ENCODE peak calls at places on chromosome 21, in four cellular contexts. Z is neuronal stem cell, K is H1, T is mesenchymal stem cell. L is an unnamed sample.

GRCh38 chr21:22535630-22536029 is 1537.4 kb downstream of the NCAM2 start:
- DNase-seq in T (no peak), Z (no peak), K (no peak), L (no peak)

GRCh38 chr21:29181799-29182470 is 51.5 kb downstream of the MAP3K7CL start:
- DNase-seq in K (no peak), T (peak; percentile 95), Z (no peak), L (no peak)

GRCh38 chr21:27346041-27346448 is 379.2 kb upstream of the ADAMTS5 start:
- DNase-seq in Z (no peak), T (peak; percentile 28), K (no peak), L (no peak)

GRCh38 chr21:38958940-38959685 is 153.4 kb downstream of the ETS2 start:
- DNase-seq in K (no peak), Z (no peak), T (peak; percentile 96), L (no peak)

GRCh38 chr21:26070822-26071425 is 99.6 kb downstream of the APP start:
- DNase-seq in K (no peak), T (peak; percentile 85), Z (no peak), L (no peak)

GRCh38 chr21:15094706-15095105 is 29.9 kb upstream of the NRIP1 start:
- DNase-seq in T (no peak), K (no peak), Z (no peak), L (no peak)

GRCh38 chr21:38249879-38250278 is 6.9 kb upstream of the KCNJ15 start:
- DNase-seq in T (no peak), Z (no peak), K (no peak), L (no peak)

GRCh38 chr21:38424333-38424732 is 73.9 kb downstream of the ERG start:
- DNase-seq in T (no peak), K (no peak), Z (no peak), L (no peak)

GRCh38 chr21:15140321-15141019 is 75.7 kb upstream of the NRIP1 start:
- DNase-seq in K (no peak), T (no peak), Z (no peak), L (no peak)

GRCh38 chr21:46406001-46406400 is 52.7 kb upstream of the DIP2A start:
- DNase-seq in K (no peak), T (no peak), Z (no peak), L (no peak)

GRCh38 chr21:35924714-35925301 is 135.5 kb downstream of the SETD4 start:
- DNase-seq in T (peak; percentile 77), Z (no peak), K (no peak), L (no peak)

GRCh38 chr21:35226302-35226701 is 177.2 kb upstream of the RUNX1 start:
- DNase-seq in Z (no peak), K (no peak), T (peak; percentile 68), L (no peak)

GRCh38 chr21:42426876-42427480 is 23.3 kb downstream of the UBASH3A start:
- DNase-seq in T (no peak), K (no peak), Z (no peak), L (no peak)

GRCh38 chr21:42441963-42442362 is 38.3 kb downstream of the UBASH3A start:
- DNase-seq in Z (no peak), K (no peak), T (no peak), L (no peak)

GRCh38 chr21:38668501-38668900 is 137.2 kb upstream of the ETS2 start:
- DNase-seq in T (no peak), Z (no peak), K (no peak), L (no peak)

GRCh38 chr21:42199488-42200463 is 19.2 kb upstream of the ABCG1 start:
- DNase-seq in K (no peak), Z (no peak), T (peak; percentile 66), L (no peak)

GRCh38 chr21:42056996-42057689 is 14.0 kb upstream of the UMODL1 start:
- DNase-seq in Z (no peak), K (no peak), T (peak; percentile 98), L (no peak)

GRCh38 chr21:37202221-37202805 is 64.8 kb downstream of the VPS26C start:
- DNase-seq in Z (no peak), K (no peak), T (no peak), L (no peak)

GRCh38 chr21:25942145-25942544 is 207.4 kb downstream of the GABPA start:
- DNase-seq in T (no peak), Z (no peak), K (no peak), L (no peak)

GRCh38 chr21:37531402-37532042 is 164.9 kb downstream of the DYRK1A start:
- DNase-seq in K (no peak), T (no peak), Z (no peak), L (no peak)

GRCh38 chr21:35252831-35253230 is 203.7 kb upstream of the RUNX1 start:
- DNase-seq in T (no peak), K (no peak), Z (no peak), L (no peak)

GRCh38 chr21:41777934-41778815 is 11.3 kb upstream of the RIPK4 start:
- DNase-seq in K (peak; percentile 79), Z (peak; percentile 82), T (peak; percentile 75), L (peak; percentile 95)

GRCh38 chr21:38188037-38188436 is 68.8 kb upstream of the KCNJ15 start:
- DNase-seq in T (no peak), Z (no peak), K (no peak), L (no peak)

GRCh38 chr21:31107871-31108270 is 69.6 kb upstream of the KRTAP19-8 start:
- DNase-seq in K (no peak), T (no peak), Z (no peak), L (no peak)

GRCh38 chr21:42348762-42349161 is 2.0 kb downstream of the TFF2 start:
- DNase-seq in Z (no peak), K (no peak), T (no peak), L (no peak)

GRCh38 chr21:26686278-26686677 is 113.2 kb upstream of the CYYR1 start:
- DNase-seq in K (no peak), Z (no peak), T (peak; percentile 9), L (peak; percentile 69)

GRCh38 chr21:36188081-36188681 is 31.6 kb downstream of the DOP1B start:
- DNase-seq in T (no peak), Z (no peak), K (no peak), L (no peak)

GRCh38 chr21:35508389-35508888 is 459.3 kb upstream of the RUNX1 start:
- DNase-seq in K (peak; percentile 50), T (peak; percentile 91), Z (peak; percentile 17), L (peak; percentile 56)

DNA sequence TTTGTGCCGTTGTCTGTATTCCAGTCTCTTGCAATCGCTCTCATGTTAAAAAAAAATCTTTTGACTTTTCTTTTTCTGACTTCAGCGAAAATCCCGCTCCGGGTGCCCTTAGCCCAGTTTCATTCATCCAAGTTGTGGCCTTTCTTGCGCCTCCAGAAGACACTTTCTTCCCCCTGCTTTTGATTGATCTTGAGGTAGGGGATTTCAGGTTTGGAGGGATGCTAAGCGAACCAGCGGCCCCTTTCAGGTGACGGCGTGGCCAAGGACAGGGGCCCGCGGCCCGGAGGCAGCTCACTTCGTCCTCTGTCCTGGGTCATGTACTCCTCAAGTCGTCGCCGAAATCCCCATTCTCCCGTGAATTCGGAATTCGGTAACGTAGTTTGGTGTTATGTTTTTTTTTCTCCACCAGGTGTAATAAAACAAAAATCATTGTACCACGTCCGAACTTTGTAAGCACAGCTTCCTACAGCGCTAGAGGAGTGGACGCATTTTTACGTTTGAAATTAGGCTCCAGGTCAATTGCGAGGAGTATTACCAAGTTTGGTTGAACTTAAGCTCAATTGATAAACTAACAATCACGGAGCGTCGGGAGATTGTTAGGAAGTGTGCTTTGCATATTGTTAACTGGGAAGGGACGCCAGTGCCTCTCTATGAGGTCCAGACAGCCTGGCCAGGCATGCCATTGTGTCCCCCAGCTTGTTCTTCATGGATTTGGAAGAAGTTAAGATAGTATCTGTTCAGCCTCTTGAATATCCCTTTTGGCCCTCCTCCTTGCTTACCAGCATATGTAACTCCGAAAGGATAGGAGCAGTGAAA is 1.1 kb downstream of the MRPS6 start:
- DNase-seq in T (peak; percentile 22), K (no peak), Z (no peak), L (no peak)
- H2BK120ac ChIP-seq in T (peak overlapping the region; percentile 52), K (no peak overlapping the region), Z (no peak overlapping the region), L (no peak overlapping the region)

GRCh38 chr21:45326834-45327457 is 39.3 kb upstream of the POFUT2 start:
- DNase-seq in T (no peak), Z (no peak), K (no peak), L (no peak)
- H2BK15ac ChIP-seq in T (peak overlapping the region; percentile 52), Z (peak overlapping the region; percentile 9), K (no peak overlapping the region), L (no peak overlapping the region)

GRCh38 chr21:44253832-44254700 is 7.6 kb downstream of the DNMT3L start:
- DNase-seq in K (no peak), Z (no peak), T (no peak), L (peak; percentile 27)
- H2BK12ac ChIP-seq in K (no peak overlapping the region), Z (peak overlapping the region; percentile 84), T (peak overlapping the region; percentile 31), L (no peak overlapping the region)

GRCh38 chr21:32947736-32948135 is 78.0 kb upstream of the OLIG2 start:
- DNase-seq in K (no peak), Z (no peak), T (no peak), L (no peak)

GRCh38 chr21:32949701-32950100 is 76.0 kb upstream of the OLIG2 start:
- DNase-seq in K (no peak), T (no peak), Z (no peak), L (peak; percentile 24)

GRCh38 chr21:32955307-32955937 is 70.3 kb upstream of the OLIG2 start:
- DNase-seq in T (no peak), K (no peak), Z (peak; percentile 59), L (no peak)

GRCh38 chr21:32954353-32954752 is 71.4 kb upstream of the OLIG2 start:
- DNase-seq in T (no peak), K (no peak), Z (no peak), L (no peak)

GRCh38 chr21:32951041-32951440 is 74.7 kb upstream of the OLIG2 start:
- DNase-seq in Z (peak; percentile 79), K (no peak), T (no peak), L (no peak)
- H2BK120ac ChIP-seq in Z (no peak overlapping the region), K (no peak overlapping the region), T (no peak overlapping the region), L (no peak overlapping the region)